ENCODE peak calls at places on chromosome 22, in four cellular contexts. Q is kidney epithelial cell, C is fibroblast of lung, O is spleen. Y is an unnamed sample. For H3K36me3, the result is how much of the 10 kb centered on the place peaks cover.

GRCh38 chr22:33194529-33194928 is 136.3 kb upstream of the SYN3 start:
- DNase-seq in Q (no peak), C (no peak), O (no peak), Y (no peak)

GRCh38 chr22:41779889-41780505 is 20.5 kb upstream of the CCDC134 start:
- DNase-seq in Q (no peak), C (no peak), O (peak), Y (no peak)

GRCh38 chr22:36497910-36498669 is 8.8 kb downstream of the FOXRED2 start:
- DNase-seq in Q (no peak), C (no peak), O (no peak), Y (no peak)

GRCh38 chr22:18136563-18137320 is 13.2 kb upstream of the USP18 start:
- DNase-seq in Q (no peak), C (no peak), O (no peak), Y (no peak)

GRCh38 chr22:39622881-39623367 is 52.4 kb downstream of the CACNA1I start:
- DNase-seq in Q (no peak), C (peak), O (peak), Y (peak)

GRCh38 chr22:40363059-40363458 is 7.3 kb upstream of the SGSM3 start:
- DNase-seq in Q (no peak), C (no peak), O (no peak), Y (no peak)

GRCh38 chr22:37154925-37155712 is 5.4 kb upstream of the IL2RB start:
- DNase-seq in Q (no peak), C (no peak), O (no peak), Y (peak)

GRCh38 chr22:41976070-41976901 is 7.0 kb downstream of the SEPTIN3 start:
- DNase-seq in Q (no peak), C (no peak), O (peak), Y (peak)

GRCh38 chr22:37747090-37747714 is 50.4 kb downstream of the TRIOBP start:
- DNase-seq in Q (no peak), C (peak), O (no peak), Y (no peak)

GRCh38 chr22:45208993-45209838 is 31.5 kb downstream of the KIAA0930 start:
- DNase-seq in Q (no peak), C (peak), O (peak), Y (no peak)

GRCh38 chr22:40748388-40748970 is 69.2 kb downstream of the MCHR1 start:
- DNase-seq in Q (no peak), C (no peak), O (no peak), Y (no peak)

GRCh38 chr22:45787770-45788169 is 116.1 kb downstream of the ATXN10 start:
- DNase-seq in Q (no peak), C (peak), O (no peak), Y (no peak)

GRCh38 chr22:37496651-37497599 is 10.7 kb upstream of the MFNG start:
- DNase-seq in Q (peak), C (peak), O (no peak), Y (no peak)

GRCh38 chr22:35432226-35432905 is 32.4 kb downstream of the MCM5 start:
- DNase-seq in Q (no peak), C (no peak), O (no peak), Y (no peak)
- H3K36me3 ChIP-seq in Q (under half), C (under half), O (half or more), Y (under half)

DNA sequence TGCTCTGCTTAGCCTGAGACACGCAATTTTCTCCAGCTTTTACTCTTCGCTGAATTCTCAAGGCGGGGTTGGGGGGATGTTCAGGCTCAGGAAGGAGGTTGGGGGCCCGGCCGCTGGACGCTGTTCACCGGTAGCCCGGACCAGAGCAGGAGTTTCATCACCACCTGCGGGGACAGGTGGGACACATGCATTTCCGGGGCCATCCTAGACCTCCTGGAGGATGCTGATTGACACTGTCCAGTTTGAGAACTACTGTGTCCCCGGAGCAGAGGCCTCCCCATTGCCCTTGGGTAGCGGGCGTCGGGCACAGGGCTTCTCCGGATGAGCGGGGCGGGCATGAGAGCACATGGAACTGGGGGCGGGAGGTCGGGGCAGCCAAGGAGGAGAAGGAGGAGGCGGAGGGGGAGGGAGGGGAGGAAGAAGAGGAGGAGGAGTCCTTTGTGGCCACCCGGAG is 144.0 kb upstream of the GRK3 start:
- DNase-seq in Q (no peak), C (no peak), O (no peak), Y (no peak)
- H3K4me3 ChIP-seq in Q (no peak), C (no peak), O (peak), Y (peak)

GRCh38 chr22:50471197-50471847 is 3.5 kb downstream of the SBF1 start:
- DNase-seq in Q (no peak), C (no peak), O (no peak), Y (no peak)
- H3K36me3 ChIP-seq in Q (under half), C (under half), O (under half), Y (under half)

GRCh38 chr22:29541845-29542244 is 11.7 kb downstream of the THOC5 start:
- DNase-seq in Q (no peak), C (no peak), O (no peak), Y (no peak)
- H3K4me3 ChIP-seq in Q (no peak), C (no peak), O (no peak), Y (no peak)

GRCh38 chr22:35337932-35338331 is 38.2 kb downstream of the TOM1 start:
- DNase-seq in Q (no peak), C (no peak), O (no peak), Y (no peak)
- H3K36me3 ChIP-seq in Q (under half), C (under half), O (half or more), Y (under half)

DNA sequence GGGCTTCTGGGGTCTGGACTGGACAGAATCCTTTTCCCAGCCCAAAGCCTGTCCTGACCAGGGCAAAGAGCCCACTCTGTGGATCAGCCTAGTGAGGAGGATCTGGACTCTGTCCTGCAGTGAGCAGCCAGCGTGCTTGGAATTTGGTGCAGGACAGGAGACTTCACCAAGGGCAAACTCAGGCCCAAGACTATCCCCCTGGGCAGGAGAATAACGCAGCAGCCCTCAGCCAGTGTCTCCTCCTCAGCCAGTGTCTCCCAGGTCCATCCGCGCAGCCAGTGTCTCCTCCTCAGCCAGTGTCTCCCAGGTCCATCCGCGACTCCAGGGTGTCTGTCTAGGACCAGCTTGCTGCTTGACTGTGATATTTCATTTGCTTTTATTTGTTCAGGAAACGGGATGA is 1334.0 kb downstream of the TBC1D22A start:
- DNase-seq in Q (no peak), C (no peak), O (no peak), Y (no peak)
- H3K4me3 ChIP-seq in Q (no peak), C (no peak), O (no peak), Y (no peak)

GRCh38 chr22:30970356-30970746 is 1.3 kb downstream of the TUG1 start:
- DNase-seq in Q (no peak), C (no peak), O (no peak), Y (no peak)
- H3K36me3 ChIP-seq in Q (under half), C (under half), O (half or more), Y (under half)

DNA sequence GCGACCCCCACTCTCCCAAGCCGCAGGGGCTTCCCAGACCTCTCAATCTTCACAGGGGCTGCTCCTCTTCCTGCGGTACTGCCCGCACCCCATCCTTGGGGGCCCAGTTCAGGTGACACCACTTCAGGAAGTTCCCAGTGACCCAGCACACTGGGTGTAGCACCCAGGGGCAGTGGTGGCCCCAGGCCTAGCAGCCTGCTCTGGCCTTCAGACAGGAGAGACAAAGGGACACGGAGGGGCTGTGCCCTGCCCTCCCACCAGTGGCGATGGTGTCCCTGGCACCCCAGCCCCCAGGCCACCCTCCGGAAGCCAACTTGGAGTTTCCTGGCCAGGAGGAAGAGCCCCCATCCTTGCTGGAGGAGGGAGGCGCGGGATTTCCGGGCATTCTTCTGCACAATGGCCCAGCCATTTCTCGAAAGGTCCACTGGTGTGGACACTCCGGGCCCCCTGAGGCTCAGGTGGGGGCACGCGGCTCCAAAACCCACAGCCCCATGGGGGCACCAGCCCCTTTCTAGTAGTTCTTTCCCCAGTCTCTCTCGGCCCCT is 978 bp upstream of the CLDN5 start:
- DNase-seq in Q (no peak), C (no peak), O (peak), Y (no peak)
- H3K4me3 ChIP-seq in Q (no peak), C (no peak), O (peak), Y (no peak)

DNA sequence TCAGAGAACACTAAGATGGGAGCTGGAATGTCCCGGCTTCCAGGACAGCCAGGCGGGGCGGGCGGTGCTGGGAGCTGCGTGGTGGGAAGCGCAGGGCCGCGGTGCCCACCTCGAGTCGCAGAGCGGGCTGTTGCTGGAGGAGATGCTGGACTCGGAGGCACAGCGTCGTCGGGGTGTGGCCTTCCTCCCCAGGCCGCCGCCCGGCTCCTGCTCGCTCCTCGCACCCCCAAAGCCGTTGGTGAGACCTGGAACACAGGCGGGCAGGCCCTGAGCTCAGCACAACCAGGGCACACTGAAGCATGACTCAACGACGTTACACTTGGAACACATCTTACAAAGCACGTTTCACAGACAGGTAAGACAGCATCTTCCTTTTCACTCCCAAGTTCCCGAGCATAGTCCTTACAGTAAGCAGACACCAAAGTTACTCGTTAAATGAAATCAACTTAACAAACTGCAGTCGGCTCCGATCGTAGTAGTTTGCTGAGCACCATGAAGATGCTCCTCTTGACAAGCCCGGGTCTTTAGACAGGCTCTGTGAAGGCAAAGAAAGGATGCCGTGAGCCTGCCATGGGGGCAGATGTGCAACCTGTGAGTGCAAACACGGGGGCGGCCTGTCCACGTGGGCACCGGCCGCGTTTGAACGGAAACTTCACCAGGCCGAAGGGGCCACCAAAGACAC is 50.0 kb downstream of the BRD1 start:
- DNase-seq in Q (no peak), C (no peak), O (no peak), Y (no peak)
- H3K36me3 ChIP-seq in Q (under half), C (under half), O (half or more), Y (under half)

DNA sequence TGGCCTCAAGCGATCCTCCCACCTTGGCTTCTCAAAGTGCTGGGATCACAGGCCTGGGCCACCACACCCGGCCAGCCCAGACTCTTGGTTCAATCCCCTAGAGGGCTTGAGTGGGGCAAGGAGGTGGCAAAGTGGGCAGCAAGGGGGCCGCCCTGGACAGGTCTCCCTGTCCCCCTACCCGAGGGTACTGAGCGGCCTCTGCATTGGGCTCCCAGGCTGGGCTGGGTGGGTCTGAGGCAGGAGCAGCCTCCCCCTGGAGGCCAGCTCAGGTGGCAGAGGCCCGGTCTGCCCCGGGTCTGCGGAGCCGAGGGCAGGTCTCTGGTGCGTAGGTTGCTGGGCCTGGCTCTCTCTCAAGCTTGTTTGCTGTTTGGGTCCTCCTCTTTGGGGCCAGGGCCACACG is 22.4 kb upstream of the CCDC188 start:
- DNase-seq in Q (no peak), C (no peak), O (no peak), Y (no peak)
- H3K4me3 ChIP-seq in Q (no peak), C (no peak), O (no peak), Y (no peak)